ENCODE peak calls at places on chromosome 6, in seven cellular contexts. J is fibroblast of mammary gland, U is adrenal gland, Q is psoas muscle, L is body of pancreas, W is breast epithelium, P is upper lobe of right lung. Z is an unnamed sample.

GRCh38 chr6:3311798-3312197 is 53.1 kb downstream of the PSMG4 start:
- DNase-seq in J (no peak), U (no peak), Q (no peak), L (no peak), W (no peak), P (no peak), Z (no peak)

GRCh38 chr6:55578537-55579363 is at the start of gene HMGCLL1:
- DNase-seq in J (no peak), U (peak), Q (peak), L (peak), W (peak), P (peak), Z (no peak)

GRCh38 chr6:29494131-29494530 is 6.4 kb upstream of the MAS1L start:
- DNase-seq in J (no peak), U (no peak), Q (no peak), L (no peak), W (no peak), P (no peak), Z (no peak)

GRCh38 chr6:33869121-33869520 is 65.3 kb upstream of the MLN start:
- DNase-seq in J (no peak), U (no peak), Q (no peak), L (no peak), W (no peak), P (no peak), Z (no peak)

GRCh38 chr6:169589699-169590257 is 112.1 kb downstream of the WDR27 start:
- DNase-seq in J (peak), U (no peak), Q (no peak), L (no peak), W (no peak), P (no peak), Z (no peak)

GRCh38 chr6:26175428-26176181 is 88.4 kb downstream of the HFE start:
- DNase-seq in J (peak), U (no peak), Q (no peak), L (no peak), W (no peak), P (no peak), Z (no peak)

GRCh38 chr6:74971631-74972030 is 234.2 kb downstream of the COL12A1 start:
- DNase-seq in J (peak), U (no peak), Q (no peak), L (no peak), W (no peak), P (no peak), Z (no peak)

GRCh38 chr6:75250552-75250951 is 7.0 kb upstream of the COX7A2 start:
- DNase-seq in J (no peak), U (no peak), Q (no peak), L (no peak), W (no peak), P (no peak), Z (no peak)

GRCh38 chr6:164832410-164832809 is 477.0 kb downstream of the C6orf118 start:
- DNase-seq in J (no peak), U (no peak), Q (no peak), L (no peak), W (no peak), P (no peak), Z (no peak)

GRCh38 chr6:136982928-136983327 is 60.8 kb downstream of the SLC35D3 start:
- DNase-seq in J (no peak), U (no peak), Q (no peak), L (no peak), W (no peak), P (no peak), Z (no peak)

GRCh38 chr6:167093922-167094432 is 28.9 kb upstream of the CCR6 start:
- DNase-seq in J (no peak), U (no peak), Q (peak), L (no peak), W (no peak), P (no peak), Z (no peak)

GRCh38 chr6:170006524-170007467 is 255.4 kb downstream of the ERMARD start:
- DNase-seq in J (no peak), U (no peak), Q (no peak), L (no peak), W (no peak), P (peak), Z (no peak)

GRCh38 chr6:135488023-135488422 is 9.5 kb downstream of the AHI1 start:
- DNase-seq in J (peak), U (no peak), Q (no peak), L (no peak), W (no peak), P (no peak), Z (no peak)

GRCh38 chr6:35757461-35758123 is 18.8 kb upstream of the CLPSL2 start:
- DNase-seq in J (peak), U (no peak), Q (no peak), L (no peak), W (no peak), P (no peak), Z (no peak)

GRCh38 chr6:17466707-17467106 is 73.3 kb downstream of the CAP2 start:
- DNase-seq in J (no peak), U (no peak), Q (no peak), L (no peak), W (no peak), P (no peak), Z (no peak)

GRCh38 chr6:160972111-160972510 is 19.5 kb upstream of the MAP3K4 start:
- DNase-seq in J (peak), U (no peak), Q (no peak), L (no peak), W (no peak), P (no peak), Z (no peak)

GRCh38 chr6:56408976-56409375 is 161.6 kb upstream of the COL21A1 start:
- DNase-seq in J (no peak), U (no peak), Q (no peak), L (no peak), W (no peak), P (no peak), Z (no peak)

GRCh38 chr6:139369568-139370046 is 4.8 kb downstream of the CITED2 start:
- DNase-seq in J (peak), U (peak), Q (no peak), L (no peak), W (no peak), P (no peak), Z (no peak)

GRCh38 chr6:22298393-22299010 is 1.7 kb upstream of the PRL start:
- DNase-seq in J (peak), U (no peak), Q (no peak), L (no peak), W (no peak), P (no peak), Z (no peak)

GRCh38 chr6:166402582-166403277 is 20.0 kb upstream of the MPC1 start:
- DNase-seq in J (peak), U (no peak), Q (no peak), L (no peak), W (no peak), P (no peak), Z (no peak)

GRCh38 chr6:87373377-87373776 is 28.8 kb downstream of the C6orf163 start:
- DNase-seq in J (no peak), U (no peak), Q (no peak), L (no peak), W (no peak), P (no peak), Z (no peak)

GRCh38 chr6:112980676-112981075 is 633.5 kb downstream of the RFPL4B start:
- DNase-seq in J (no peak), U (no peak), Q (no peak), L (no peak), W (no peak), P (no peak), Z (no peak)

GRCh38 chr6:157823523-157824370 is 701 bp downstream of the SNX9 start:
- DNase-seq in J (peak), U (peak), Q (peak), L (peak), W (peak), P (peak), Z (no peak)

GRCh38 chr6:142820336-142821016 is 124.5 kb downstream of the HIVEP2 start:
- DNase-seq in J (no peak), U (no peak), Q (no peak), L (no peak), W (no peak), P (no peak), Z (no peak)
- H3K4me3 ChIP-seq in J (peak), U (no peak), Q (peak), L (no peak), W (peak), P (peak), Z (peak)

DNA sequence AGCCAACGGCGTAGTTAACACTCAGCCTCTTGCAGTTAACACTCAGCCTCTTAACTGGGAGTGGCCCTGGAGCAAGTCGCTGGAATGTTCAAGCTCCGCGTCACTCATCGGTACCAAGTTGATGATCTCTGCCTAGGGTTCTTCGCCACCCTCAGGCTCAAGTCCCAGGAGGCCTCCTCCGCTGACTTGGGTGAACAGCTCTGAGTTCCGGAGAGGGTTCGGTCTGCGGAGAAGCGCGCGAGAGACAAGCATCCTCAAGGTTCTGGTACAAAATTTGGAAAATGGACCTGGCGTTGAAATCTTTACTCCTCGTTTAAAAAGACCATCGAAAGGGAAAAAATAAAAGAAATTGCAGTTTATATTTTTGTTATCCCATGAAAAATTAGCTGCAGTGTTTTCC is 876 bp upstream of the DSP start:
- DNase-seq in J (peak), U (no peak), Q (no peak), L (no peak), W (peak), P (no peak), Z (no peak)
- H3K4me3 ChIP-seq in J (peak), U (no peak), Q (no peak), L (no peak), W (no peak), P (peak), Z (peak)

GRCh38 chr6:116562019-116562403 is 8.5 kb downstream of the CALHM4 start:
- DNase-seq in J (no peak), U (no peak), Q (no peak), L (no peak), W (no peak), P (no peak), Z (no peak)

GRCh38 chr6:116560130-116560529 is 6.6 kb downstream of the CALHM4 start:
- DNase-seq in J (no peak), U (no peak), Q (no peak), L (no peak), W (no peak), P (no peak), Z (no peak)

GRCh38 chr6:116563830-116564229 is 7.5 kb upstream of the RWDD1 start:
- DNase-seq in J (no peak), U (no peak), Q (peak), L (no peak), W (no peak), P (no peak), Z (no peak)

GRCh38 chr6:116562614-116563013 is 8.7 kb upstream of the RWDD1 start:
- DNase-seq in J (no peak), U (no peak), Q (no peak), L (no peak), W (no peak), P (no peak), Z (no peak)

DNA sequence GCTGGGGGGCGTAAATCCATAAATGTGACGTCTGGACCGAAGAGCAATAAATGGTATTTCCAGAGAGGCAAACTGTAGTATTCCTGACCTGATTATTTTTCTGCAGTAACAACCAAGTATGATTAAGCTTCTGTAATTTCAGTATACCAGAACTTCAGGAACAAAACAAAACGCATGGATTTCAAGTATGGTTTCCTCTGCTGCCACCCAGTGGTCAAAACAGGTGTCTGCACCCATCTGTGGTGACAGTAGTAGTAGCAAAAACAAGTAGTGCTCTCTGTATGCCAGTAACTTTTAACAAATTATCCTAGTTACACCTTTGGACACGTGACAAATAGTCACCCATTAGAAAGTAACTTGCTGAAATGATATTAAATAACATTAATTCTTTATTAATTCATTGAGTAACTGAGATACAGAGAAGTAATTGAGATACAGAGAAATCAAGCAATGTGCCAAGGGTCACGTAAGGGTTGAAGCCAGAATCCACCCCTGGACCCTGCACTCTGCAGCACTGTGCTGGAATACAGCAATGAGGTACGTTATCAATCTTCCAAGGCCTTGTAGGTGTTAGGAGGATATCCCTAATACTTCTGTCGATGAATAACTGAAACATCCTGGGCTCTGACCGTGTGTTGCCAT is 7.9 kb downstream of the CALHM4 start:
- DNase-seq in J (peak), U (peak), Q (peak), L (peak), W (peak), P (peak), Z (no peak)
- H3K4me3 ChIP-seq in J (no peak), U (no peak), Q (peak), L (no peak), W (no peak), P (no peak), Z (no peak)

DNA sequence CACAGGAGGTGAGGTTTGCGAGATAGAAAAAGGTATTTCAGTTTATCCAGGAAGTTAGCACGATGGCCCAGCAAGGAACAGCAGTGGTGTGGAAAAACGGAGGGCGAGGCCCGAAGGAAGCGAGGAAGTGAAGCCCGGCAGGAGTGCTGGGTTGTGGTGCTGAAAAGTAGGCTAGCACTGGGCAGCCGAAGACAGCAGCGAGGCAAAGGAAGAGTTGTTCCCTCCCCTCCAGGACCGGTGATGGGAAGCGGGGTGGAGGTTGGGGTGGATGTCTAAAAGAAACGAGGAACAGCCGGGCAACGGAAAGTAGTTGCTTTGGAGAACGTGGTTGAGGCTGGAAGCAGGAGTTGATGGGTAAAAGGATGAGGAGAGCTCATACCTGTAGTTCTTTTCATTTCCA is 1.4 kb downstream of the METTL24 start:
- DNase-seq in J (no peak), U (no peak), Q (no peak), L (no peak), W (no peak), P (no peak), Z (no peak)
- H3K4me3 ChIP-seq in J (no peak), U (no peak), Q (no peak), L (no peak), W (no peak), P (peak), Z (peak)

DNA sequence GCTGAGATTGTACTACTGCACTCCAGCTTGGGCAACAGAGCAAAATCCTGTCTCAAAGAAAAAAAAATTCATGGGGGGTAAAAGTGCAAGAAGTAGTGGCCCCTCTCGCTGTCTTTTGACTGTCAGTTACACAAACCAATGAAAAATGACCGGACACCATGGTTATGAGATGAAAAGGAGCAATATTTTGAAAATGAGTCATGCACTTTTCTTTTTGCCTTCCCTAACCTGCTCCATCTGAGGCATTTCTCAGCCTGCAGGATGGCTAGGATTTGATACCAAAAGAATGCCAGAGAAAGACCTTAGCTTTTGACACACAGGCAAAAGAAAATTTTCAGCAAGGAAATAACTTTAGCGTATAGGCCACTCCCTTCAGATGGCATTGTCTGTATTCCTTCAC is 181.7 kb upstream of the ARID1B start:
- DNase-seq in J (no peak), U (no peak), Q (no peak), L (no peak), W (no peak), P (no peak), Z (no peak)
- H3K4me3 ChIP-seq in J (no peak), U (no peak), Q (no peak), L (no peak), W (no peak), P (no peak), Z (no peak)

DNA sequence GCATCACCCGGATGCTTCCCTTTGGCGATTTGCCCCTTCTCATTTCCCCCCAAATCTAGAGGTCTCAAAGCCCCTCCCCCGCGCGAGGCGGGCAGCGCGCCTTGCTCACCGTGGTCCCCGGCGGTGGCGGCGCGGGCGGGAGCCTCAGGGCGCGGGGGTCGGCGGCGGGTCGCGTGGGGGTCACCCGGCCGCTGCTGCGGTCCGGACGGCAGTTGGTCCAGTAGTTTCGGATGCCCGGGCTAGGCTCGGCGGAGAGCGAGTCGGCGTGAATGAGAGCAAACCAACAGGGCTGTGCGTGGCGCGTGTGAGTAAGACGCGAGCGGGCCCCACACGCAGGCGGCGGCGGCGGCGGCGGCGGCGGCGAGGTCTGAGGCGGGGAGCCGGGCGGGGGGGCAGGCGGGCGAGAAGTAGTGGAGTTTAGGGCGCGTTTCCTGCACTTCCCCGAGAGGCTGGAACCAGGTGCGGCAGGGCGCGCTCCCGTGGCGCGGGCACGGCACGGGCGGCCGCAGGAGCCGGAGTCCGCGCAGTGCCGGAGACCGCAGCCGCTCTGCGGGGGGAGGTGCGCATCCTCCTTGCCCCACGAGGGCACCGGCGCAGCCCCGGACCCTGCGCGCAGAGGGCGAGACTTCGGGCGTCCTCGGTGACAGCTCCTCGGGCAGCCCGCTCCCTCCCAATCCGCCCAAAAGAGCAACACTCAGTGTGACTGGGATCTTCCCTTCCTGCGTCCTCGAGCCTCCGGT is 567 bp downstream of the HS3ST5 start:
- DNase-seq in J (no peak), U (peak), Q (peak), L (peak), W (no peak), P (peak), Z (no peak)
- H3K4me3 ChIP-seq in J (peak), U (no peak), Q (peak), L (peak), W (peak), P (peak), Z (peak)

Z was measured in esophagus squamous epithelium.